ENCODE peak calls at places on chromosomes 6 and 20, in six cellular contexts. D is tibial artery, X is ovary, K is glutamatergic neuron, Y is cardiac fibroblast, S is omental fat pad. O is an unnamed sample.

GRCh38 chr6:24495516-24495847 is 713 bp downstream of the ALDH5A1 start:
- DNase-seq in D (peak), X (peak), K (peak), Y (peak), S (no peak), O (no peak)

GRCh38 chr6:102798631-102799030 is 1405.1 kb downstream of the GRIK2 start:
- DNase-seq in D (no peak), X (no peak), K (peak), Y (no peak), S (no peak), O (no peak)

GRCh38 chr20:38804682-38805501 is 605 bp upstream of the PPP1R16B start:
- DNase-seq in D (no peak), X (no peak), K (no peak), Y (peak), S (no peak), O (no peak)

GRCh38 chr6:134098276-134098675 is 45.9 kb upstream of the SLC2A12 start:
- DNase-seq in D (no peak), X (no peak), K (no peak), Y (no peak), S (no peak), O (no peak)

GRCh38 chr6:109690373-109690739 is 646 bp downstream of the AK9 start:
- DNase-seq in D (peak), X (peak), K (peak), Y (no peak), S (no peak), O (no peak)

GRCh38 chr6:165118736-165119135 is 190.7 kb downstream of the C6orf118 start:
- DNase-seq in D (no peak), X (no peak), K (no peak), Y (no peak), S (no peak), O (no peak)

GRCh38 chr6:158410784-158411183 is 98.5 kb downstream of the TULP4 start:
- DNase-seq in D (no peak), X (no peak), K (no peak), Y (peak), S (no peak), O (no peak)

GRCh38 chr20:62501801-62502495 is 26.2 kb upstream of the GATA5 start:
- DNase-seq in D (no peak), X (no peak), K (no peak), Y (peak), S (no peak), O (no peak)

GRCh38 chr6:12065321-12066140 is 53.4 kb downstream of the HIVEP1 start:
- DNase-seq in D (no peak), X (no peak), K (no peak), Y (no peak), S (no peak), O (no peak)

GRCh38 chr20:34824861-34825529 is 456 bp downstream of the NCOA6 start:
- DNase-seq in D (peak), X (peak), K (peak), Y (peak), S (no peak), O (peak)

GRCh38 chr6:139981810-139982550 is 607.5 kb upstream of the CITED2 start:
- DNase-seq in D (no peak), X (no peak), K (peak), Y (peak), S (no peak), O (no peak)

GRCh38 chr6:21856096-21856825 is 262.7 kb downstream of the SOX4 start:
- DNase-seq in D (no peak), X (no peak), K (no peak), Y (peak), S (no peak), O (no peak)

GRCh38 chr6:73803562-73804221 is 107.7 kb downstream of the CD109 start:
- DNase-seq in D (no peak), X (no peak), K (peak), Y (peak), S (no peak), O (no peak)

GRCh38 chr6:108186226-108186625 is 20.4 kb downstream of the NR2E1 start:
- DNase-seq in D (no peak), X (no peak), K (no peak), Y (no peak), S (no peak), O (no peak)

GRCh38 chr6:32972353-32973143 is 4.2 kb downstream of the BRD2 start:
- DNase-seq in D (no peak), X (peak), K (peak), Y (no peak), S (no peak), O (no peak)

GRCh38 chr6:154298297-154298696 is 58.3 kb downstream of the IPCEF1 start:
- DNase-seq in D (no peak), X (no peak), K (no peak), Y (peak), S (no peak), O (no peak)

GRCh38 chr6:154297210-154297609 is 59.4 kb downstream of the IPCEF1 start:
- DNase-seq in D (no peak), X (no peak), K (no peak), Y (no peak), S (no peak), O (no peak)

GRCh38 chr6:154301086-154301625 is 55.4 kb downstream of the IPCEF1 start:
- DNase-seq in D (no peak), X (no peak), K (no peak), Y (no peak), S (no peak), O (no peak)

GRCh38 chr6:154295733-154296132 is 60.9 kb downstream of the IPCEF1 start:
- DNase-seq in D (no peak), X (no peak), K (no peak), Y (no peak), S (no peak), O (no peak)

DNA sequence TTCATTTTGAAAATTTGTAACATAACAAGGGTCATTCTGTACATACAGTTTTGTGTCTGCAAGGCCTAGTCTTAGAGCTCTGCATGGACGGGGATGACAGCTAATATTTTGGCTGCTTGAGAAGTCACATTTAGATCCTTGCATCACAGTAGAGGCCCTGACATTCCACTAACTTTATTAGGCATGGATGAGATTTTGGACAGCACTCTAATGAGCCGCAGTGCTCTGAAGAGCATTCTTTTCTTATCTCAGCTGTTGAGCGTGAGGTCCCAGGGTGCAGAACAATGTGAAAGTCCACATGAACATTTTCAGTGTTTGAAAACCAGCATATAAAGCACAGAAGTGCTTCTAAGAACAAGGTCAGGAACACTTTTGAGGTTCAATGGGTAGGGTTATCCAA is 58.9 kb downstream of the IPCEF1 start:
- DNase-seq in D (no peak), X (no peak), K (no peak), Y (no peak), S (no peak), O (no peak)
- TF ChIP-seq CTCF in D (no peak), X (no peak), K (no peak), Y (no peak), S (no peak), O (no peak)

GRCh38 chr20:59518881-59519706 is 85.2 kb upstream of the PHACTR3 start:
- DNase-seq in D (no peak), X (no peak), K (no peak), Y (peak), S (no peak), O (no peak)

GRCh38 chr20:59515013-59515905 is 89.1 kb upstream of the PHACTR3 start:
- DNase-seq in D (no peak), X (peak), K (peak), Y (peak), S (peak), O (peak)

GRCh38 chr20:59514554-59514953 is 89.8 kb upstream of the PHACTR3 start:
- DNase-seq in D (no peak), X (no peak), K (no peak), Y (no peak), S (no peak), O (no peak)

GRCh38 chr20:59519707-59520014 is 84.7 kb upstream of the PHACTR3 start:
- DNase-seq in D (no peak), X (no peak), K (no peak), Y (no peak), S (no peak), O (no peak)

GRCh38 chr20:59515906-59516209 is 88.5 kb upstream of the PHACTR3 start:
- DNase-seq in D (no peak), X (no peak), K (no peak), Y (no peak), S (no peak), O (no peak)
- TF ChIP-seq CTCF in D (peak), X (no peak), K (peak), Y (no peak), S (no peak), O (peak)

GRCh38 chr6:46704562-46704961 is 16.9 kb downstream of the TDRD6 start:
- DNase-seq in D (no peak), X (no peak), K (no peak), Y (peak), S (no peak), O (no peak)
- TF ChIP-seq CTCF in D (peak), X (no peak), K (no peak), Y (no peak), S (no peak), O (no peak)

GRCh38 chr6:3063733-3064700 is 4.3 kb upstream of the RIPK1 start:
- DNase-seq in D (peak), X (peak), K (peak), Y (peak), S (peak), O (peak)

GRCh38 chr6:3073382-3073781 is 5.1 kb downstream of the RIPK1 start:
- DNase-seq in D (no peak), X (no peak), K (no peak), Y (no peak), S (no peak), O (no peak)

GRCh38 chr6:3072798-3073197 is 4.5 kb downstream of the RIPK1 start:
- DNase-seq in D (no peak), X (no peak), K (no peak), Y (no peak), S (no peak), O (no peak)

GRCh38 chr6:3071568-3071967 is 3.3 kb downstream of the RIPK1 start:
- DNase-seq in D (no peak), X (no peak), K (no peak), Y (no peak), S (no peak), O (no peak)

GRCh38 chr6:3068329-3069223 is at the start of gene RIPK1:
- DNase-seq in D (peak), X (peak), K (peak), Y (peak), S (peak), O (peak)
- TF ChIP-seq CTCF in D (no peak), X (no peak), K (peak), Y (peak), S (no peak), O (no peak)

GRCh38 chr20:3766381-3766780 is 1.2 kb downstream of the ADISSP start:
- DNase-seq in D (no peak), X (no peak), K (no peak), Y (no peak), S (no peak), O (no peak)

GRCh38 chr20:3766832-3767433 is 620 bp downstream of the ADISSP start:
- DNase-seq in D (peak), X (no peak), K (no peak), Y (no peak), S (no peak), O (no peak)

GRCh38 chr20:3768342-3769130 is 983 bp upstream of the ADISSP start:
- DNase-seq in D (peak), X (peak), K (peak), Y (peak), S (peak), O (peak)

GRCh38 chr20:3765171-3765887 is 2.2 kb downstream of the ADISSP start:
- DNase-seq in D (no peak), X (no peak), K (no peak), Y (no peak), S (no peak), O (no peak)

GRCh38 chr20:3767434-3768341 is at the start of gene ADISSP:
- DNase-seq in D (peak), X (peak), K (peak), Y (peak), S (peak), O (peak)
- TF ChIP-seq CTCF in D (no peak), X (no peak), K (no peak), Y (no peak), S (no peak), O (no peak)

GRCh38 chr6:132286298-132287019 is 114.8 kb downstream of the MOXD1 start:
- DNase-seq in D (no peak), X (no peak), K (no peak), Y (no peak), S (no peak), O (no peak)
- TF ChIP-seq CTCF in D (no peak), X (no peak), K (no peak), Y (no peak), S (no peak), O (no peak)

GRCh38 chr6:163710552-163710951 is 296.0 kb downstream of the QKI start:
- DNase-seq in D (no peak), X (no peak), K (no peak), Y (no peak), S (no peak), O (no peak)

GRCh38 chr6:163708459-163708858 is 293.9 kb downstream of the QKI start:
- DNase-seq in D (no peak), X (no peak), K (no peak), Y (no peak), S (no peak), O (no peak)

GRCh38 chr6:163709255-163709654 is 294.7 kb downstream of the QKI start:
- DNase-seq in D (no peak), X (no peak), K (no peak), Y (no peak), S (no peak), O (no peak)

GRCh38 chr6:163711071-163711470 is 296.6 kb downstream of the QKI start:
- DNase-seq in D (no peak), X (no peak), K (no peak), Y (no peak), S (no peak), O (no peak)

GRCh38 chr6:163709693-163710092 is 295.2 kb downstream of the QKI start:
- DNase-seq in D (no peak), X (no peak), K (no peak), Y (no peak), S (no peak), O (no peak)
- TF ChIP-seq CTCF in D (no peak), X (no peak), K (no peak), Y (no peak), S (no peak), O (no peak)